ENCODE peak calls at places on chromosome 1, in five cellular contexts. A is stomach, T is breast epithelium, O is SK-N-SH, Q is upper lobe of left lung. C is an unnamed sample.

GRCh38 chr1:225767591-225768540 is 9.8 kb upstream of the SRP9 start:
- DNase-seq in A (peak), T (peak), O (no peak), Q (peak), C (peak)

GRCh38 chr1:231193710-231194340 is 32.0 kb downstream of the TRIM67 start:
- DNase-seq in A (no peak), T (no peak), O (no peak), Q (no peak), C (peak)

GRCh38 chr1:179953974-179954493 is 576 bp upstream of the CEP350 start:
- DNase-seq in A (no peak), T (no peak), O (peak), Q (no peak), C (no peak)

GRCh38 chr1:215569987-215570824 is 3.1 kb downstream of the KCTD3 start:
- DNase-seq in A (no peak), T (no peak), O (peak), Q (no peak), C (no peak)

GRCh38 chr1:228353601-228354371 is 52.8 kb downstream of the TRIM11 start:
- DNase-seq in A (no peak), T (peak), O (no peak), Q (peak), C (peak)

GRCh38 chr1:113861641-113862040 is 9.9 kb downstream of the PTPN22 start:
- DNase-seq in A (no peak), T (no peak), O (no peak), Q (no peak), C (no peak)

GRCh38 chr1:59173721-59174120 is 123.2 kb upstream of the FGGY start:
- DNase-seq in A (no peak), T (no peak), O (no peak), Q (no peak), C (no peak)

GRCh38 chr1:184827600-184828368 is 73.1 kb upstream of the EDEM3 start:
- DNase-seq in A (no peak), T (no peak), O (no peak), Q (no peak), C (no peak)

GRCh38 chr1:54772951-54773350 is 8.6 kb upstream of the PARS2 start:
- DNase-seq in A (no peak), T (no peak), O (no peak), Q (no peak), C (no peak)

GRCh38 chr1:182962554-182963115 is 9.7 kb upstream of the SHCBP1L start:
- DNase-seq in A (peak), T (peak), O (peak), Q (no peak), C (peak)

GRCh38 chr1:43554444-43554992 is 23.8 kb downstream of the PTPRF start:
- DNase-seq in A (no peak), T (no peak), O (peak), Q (no peak), C (no peak)

DNA sequence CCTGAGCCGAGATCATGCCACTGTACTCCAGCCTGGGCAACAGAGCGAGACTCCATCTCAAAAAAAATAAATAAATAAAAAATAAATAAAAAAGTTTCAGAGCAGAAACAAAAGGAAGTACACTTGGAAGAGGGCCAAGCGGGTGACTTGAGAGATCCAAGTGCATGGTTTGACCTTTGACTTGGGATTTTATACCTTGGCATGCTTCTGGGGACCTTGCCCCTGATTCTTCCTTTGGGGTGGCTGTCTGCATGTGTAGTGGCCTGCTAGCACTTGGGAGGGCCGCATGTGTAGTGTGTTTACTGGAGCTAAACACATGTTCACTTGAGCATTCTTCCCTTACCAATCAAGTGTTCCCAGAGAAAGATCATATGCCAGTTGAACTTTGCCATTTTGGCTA is 114.0 kb downstream of the DTL start:
- DNase-seq in A (no peak), T (no peak), O (no peak), Q (no peak), C (no peak)
- H3K27ac ChIP-seq in A (no peak), T (no peak), O (no peak), Q (no peak), C (no peak)

GRCh38 chr1:164518692-164519332 is 40.2 kb upstream of the PBX1 start:
- DNase-seq in A (no peak), T (no peak), O (no peak), Q (no peak), C (no peak)
- TF ChIP-seq CTCF in A (no peak), T (no peak), O (no peak), Q (no peak), C (no peak)

DNA sequence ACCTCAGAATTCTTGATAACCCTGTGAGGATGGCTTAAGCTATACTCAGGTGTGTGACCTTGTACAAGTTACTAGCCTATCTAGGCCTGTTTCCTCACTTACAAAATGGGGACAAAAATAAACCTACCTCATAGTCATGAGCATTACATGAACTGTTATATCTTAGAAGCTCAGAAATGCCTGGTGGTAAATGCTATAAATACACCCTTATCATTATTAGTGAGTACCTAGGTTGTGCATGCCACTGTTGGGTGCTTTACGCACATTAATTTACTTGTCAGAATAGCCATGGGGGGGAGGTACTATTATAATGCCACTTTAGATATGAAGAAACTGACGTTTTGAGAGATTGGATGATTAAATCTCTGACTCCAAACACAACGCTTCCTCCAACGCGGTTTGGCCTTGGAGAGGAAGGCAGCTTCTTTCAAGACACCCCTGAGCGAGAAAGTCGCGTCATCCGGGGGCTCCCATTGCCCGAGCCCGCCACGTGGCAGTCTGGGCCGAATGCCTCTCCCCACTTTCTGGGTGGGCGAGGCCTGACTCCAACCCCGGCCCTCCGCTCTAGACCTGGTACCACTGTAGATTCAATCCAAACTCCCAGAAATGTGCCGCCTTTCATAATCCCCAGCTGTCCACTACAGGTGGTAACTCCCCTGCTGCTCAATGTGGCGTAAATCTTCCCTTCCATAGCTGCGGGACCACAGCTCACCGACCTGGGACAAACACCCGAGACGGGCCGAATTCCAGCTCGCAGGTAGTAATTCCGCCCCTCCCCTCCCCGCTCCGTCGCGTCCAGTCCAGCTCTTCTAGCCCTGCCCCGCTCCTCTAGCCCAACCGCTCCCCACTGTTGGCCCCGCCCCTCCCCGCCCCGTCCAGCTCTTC is 773 bp upstream of the RAD54L start:
- DNase-seq in A (no peak), T (no peak), O (peak), Q (peak), C (peak)
- TF ChIP-seq POLR2AphosphoS5 in A (no peak), T (no peak), O (no peak), Q (peak), C (no peak)

DNA sequence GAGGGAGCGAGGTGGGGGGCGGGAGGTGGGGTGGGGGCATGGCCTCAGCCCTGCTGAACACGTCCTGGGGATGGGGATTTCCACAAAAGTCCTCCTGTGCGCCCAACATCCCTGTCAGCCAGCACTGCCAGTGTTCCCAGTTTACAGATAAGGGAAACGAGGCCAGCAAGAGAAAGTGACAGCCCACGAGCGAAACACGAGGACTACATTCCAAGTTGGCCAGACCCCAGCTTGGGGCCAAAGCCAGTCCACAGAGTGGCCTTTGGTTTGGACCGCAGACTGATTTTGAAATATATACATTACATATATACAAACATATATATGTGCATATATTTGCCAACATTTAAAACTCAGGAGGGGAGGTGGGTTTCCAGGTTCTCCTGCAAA is 5.0 kb downstream of the FBXO2 start:
- DNase-seq in A (no peak), T (no peak), O (no peak), Q (no peak), C (no peak)
- H3K27ac ChIP-seq in A (no peak), T (no peak), O (no peak), Q (no peak), C (no peak)

GRCh38 chr1:234230414-234230862 is 142.8 kb upstream of the COA6 start:
- DNase-seq in A (no peak), T (no peak), O (no peak), Q (no peak), C (no peak)

GRCh38 chr1:234229676-234230075 is 143.6 kb upstream of the COA6 start:
- DNase-seq in A (no peak), T (no peak), O (no peak), Q (no peak), C (no peak)

GRCh38 chr1:234234199-234234598 is 139.1 kb upstream of the COA6 start:
- DNase-seq in A (no peak), T (no peak), O (no peak), Q (no peak), C (no peak)

GRCh38 chr1:234231061-234231892 is 142.0 kb upstream of the COA6 start:
- DNase-seq in A (no peak), T (no peak), O (no peak), Q (peak), C (no peak)

GRCh38 chr1:234231893-234232276 is 141.4 kb upstream of the COA6 start:
- DNase-seq in A (no peak), T (no peak), O (no peak), Q (no peak), C (no peak)
- TF ChIP-seq CTCF in A (no peak), T (no peak), O (no peak), Q (no peak), C (no peak)

GRCh38 chr1:234977891-234978396 is 150.7 kb downstream of the TOMM20 start:
- DNase-seq in A (peak), T (no peak), O (no peak), Q (no peak), C (no peak)

GRCh38 chr1:234976880-234977680 is 151.6 kb downstream of the TOMM20 start:
- DNase-seq in A (no peak), T (no peak), O (no peak), Q (no peak), C (no peak)

GRCh38 chr1:234978397-234979291 is 150.0 kb downstream of the TOMM20 start:
- DNase-seq in A (peak), T (no peak), O (peak), Q (no peak), C (peak)

GRCh38 chr1:234975122-234975940 is 153.3 kb downstream of the TOMM20 start:
- DNase-seq in A (no peak), T (no peak), O (no peak), Q (no peak), C (no peak)

DNA sequence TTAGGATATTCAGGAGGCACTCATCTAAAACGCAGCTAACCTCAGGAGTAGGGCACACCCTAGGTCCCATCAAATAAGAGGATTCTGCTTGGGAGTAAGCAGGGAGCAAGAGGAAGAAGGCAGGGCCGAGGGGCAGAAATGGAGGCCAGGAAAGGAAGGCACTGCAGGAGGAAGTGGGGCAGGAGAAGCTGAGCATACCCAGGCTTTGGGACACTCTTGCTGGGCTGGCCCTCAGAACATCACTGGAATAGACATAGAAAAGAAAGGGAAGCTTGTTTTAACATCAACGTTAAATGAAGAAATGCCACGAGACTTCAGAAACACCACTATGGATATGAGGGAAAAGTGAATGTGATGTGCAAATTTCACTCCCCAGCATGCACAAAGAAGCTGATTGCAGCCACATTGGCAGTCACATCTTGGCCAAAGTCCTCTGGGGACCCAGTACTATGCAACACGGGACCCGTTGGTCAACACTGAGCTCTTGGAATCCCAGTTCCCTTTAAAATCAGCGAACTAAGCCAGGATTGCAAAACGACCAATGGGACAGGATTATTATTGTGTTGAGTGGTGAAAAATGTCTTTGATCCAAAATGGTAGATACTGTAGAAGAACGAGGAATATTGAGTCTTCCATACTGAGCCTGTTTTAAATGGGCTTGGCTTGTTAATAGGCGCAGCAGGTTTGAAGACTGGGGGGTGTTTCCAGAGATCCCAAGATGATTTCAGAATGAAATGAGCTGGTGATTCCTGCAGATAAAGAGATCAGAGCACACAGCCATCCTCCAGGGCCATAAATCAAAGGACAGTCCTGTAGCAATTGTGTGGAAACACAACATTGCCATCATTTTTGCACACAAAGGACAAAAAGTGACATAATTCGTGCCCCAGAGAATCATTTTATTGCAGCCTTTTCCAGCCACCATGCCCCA is 152.4 kb downstream of the TOMM20 start:
- DNase-seq in A (no peak), T (no peak), O (no peak), Q (no peak), C (no peak)
- TF ChIP-seq POLR2AphosphoS5 in A (no peak), T (no peak), O (no peak), Q (peak), C (no peak)